ENCODE peak calls at places on chromosomes 5 and 9, in ten cellular contexts. One of them, this sample, is unnamed.
A peak's percentile ranks its signal among the peaks of the same experiment; 100 is the strongest.

GRCh38 chr5:133682496-133682895 is 70.2 kb upstream of the FSTL4 start:
- DNase-seq in activated B cell treated with CpG ODN at 0.5 μM for 24 hours: no peak
- DNase-seq in HCT116: no peak
- DNase-seq in cardiac fibroblast: no peak
- DNase-seq in WTC11: no peak
- DNase-seq in CD14-positive monocyte: no peak
- DNase-seq in astrocyte of the cerebellum: no peak
- DNase-seq in upper lobe of right lung: no peak
- DNase-seq in mammary epithelial cell: no peak
- DNase-seq in GM12865: no peak
- DNase-seq in this sample: no peak

GRCh38 chr9:108300296-108301287 is 555.2 kb downstream of the ACTL7B start:
- DNase-seq in WTC11: no peak
- DNase-seq in upper lobe of right lung: no peak
- DNase-seq in mammary epithelial cell: no peak
- DNase-seq in GM12865: no peak
- DNase-seq in astrocyte of the cerebellum: no peak
- DNase-seq in CD14-positive monocyte: peak; percentile 50
- DNase-seq in activated B cell treated with CpG ODN at 0.5 μM for 24 hours: no peak
- DNase-seq in HCT116: no peak
- DNase-seq in cardiac fibroblast: no peak
- DNase-seq in this sample: no peak

GRCh38 chr5:175847503-175847902 is 23.9 kb upstream of the CPLX2 start:
- DNase-seq in cardiac fibroblast: no peak
- DNase-seq in CD14-positive monocyte: no peak
- DNase-seq in WTC11: peak; percentile 49
- DNase-seq in mammary epithelial cell: no peak
- DNase-seq in upper lobe of right lung: no peak
- DNase-seq in HCT116: no peak
- DNase-seq in astrocyte of the cerebellum: no peak
- DNase-seq in activated B cell treated with CpG ODN at 0.5 μM for 24 hours: no peak
- DNase-seq in GM12865: peak; percentile 19
- DNase-seq in this sample: no peak

GRCh38 chr9:127178646-127179632 is 56.5 kb upstream of the ANGPTL2 start:
- DNase-seq in WTC11: peak; percentile 20
- DNase-seq in GM12865: no peak
- DNase-seq in activated B cell treated with CpG ODN at 0.5 μM for 24 hours: peak; percentile 9
- DNase-seq in HCT116: no peak
- DNase-seq in cardiac fibroblast: no peak
- DNase-seq in astrocyte of the cerebellum: no peak
- DNase-seq in CD14-positive monocyte: no peak
- DNase-seq in upper lobe of right lung: peak; percentile 56
- DNase-seq in mammary epithelial cell: no peak
- DNase-seq in this sample: peak; percentile 59

GRCh38 chr9:102521097-102521755 is 473.9 kb upstream of the CYLC2 start:
- DNase-seq in upper lobe of right lung: no peak
- DNase-seq in activated B cell treated with CpG ODN at 0.5 μM for 24 hours: no peak
- DNase-seq in mammary epithelial cell: no peak
- DNase-seq in GM12865: no peak
- DNase-seq in WTC11: no peak
- DNase-seq in HCT116: no peak
- DNase-seq in astrocyte of the cerebellum: no peak
- DNase-seq in CD14-positive monocyte: no peak
- DNase-seq in cardiac fibroblast: no peak
- DNase-seq in this sample: no peak

GRCh38 chr9:108436470-108436869 is 419.3 kb downstream of the ACTL7B start:
- DNase-seq in mammary epithelial cell: no peak
- DNase-seq in WTC11: no peak
- DNase-seq in cardiac fibroblast: no peak
- DNase-seq in CD14-positive monocyte: no peak
- DNase-seq in upper lobe of right lung: no peak
- DNase-seq in astrocyte of the cerebellum: no peak
- DNase-seq in GM12865: no peak
- DNase-seq in activated B cell treated with CpG ODN at 0.5 μM for 24 hours: no peak
- DNase-seq in HCT116: no peak
- DNase-seq in this sample: no peak

GRCh38 chr5:82912462-82912861 is 164.7 kb downstream of the TMEM167A start:
- DNase-seq in mammary epithelial cell: no peak
- DNase-seq in cardiac fibroblast: no peak
- DNase-seq in astrocyte of the cerebellum: no peak
- DNase-seq in GM12865: no peak
- DNase-seq in CD14-positive monocyte: no peak
- DNase-seq in HCT116: no peak
- DNase-seq in upper lobe of right lung: no peak
- DNase-seq in activated B cell treated with CpG ODN at 0.5 μM for 24 hours: no peak
- DNase-seq in WTC11: no peak
- DNase-seq in this sample: no peak

GRCh38 chr5:60633336-60633735 is 66.6 kb downstream of the DEPDC1B start:
- DNase-seq in upper lobe of right lung: no peak
- DNase-seq in cardiac fibroblast: peak; percentile 95
- DNase-seq in GM12865: no peak
- DNase-seq in HCT116: no peak
- DNase-seq in activated B cell treated with CpG ODN at 0.5 μM for 24 hours: no peak
- DNase-seq in CD14-positive monocyte: no peak
- DNase-seq in astrocyte of the cerebellum: peak; percentile 93
- DNase-seq in WTC11: no peak
- DNase-seq in mammary epithelial cell: peak; percentile 67
- DNase-seq in this sample: no peak

GRCh38 chr5:33736510-33736909 is 155.3 kb downstream of the ADAMTS12 start:
- DNase-seq in cardiac fibroblast: peak; percentile 61
- DNase-seq in activated B cell treated with CpG ODN at 0.5 μM for 24 hours: no peak
- DNase-seq in mammary epithelial cell: peak; percentile 11
- DNase-seq in CD14-positive monocyte: no peak
- DNase-seq in astrocyte of the cerebellum: peak; percentile 88
- DNase-seq in upper lobe of right lung: no peak
- DNase-seq in GM12865: no peak
- DNase-seq in HCT116: no peak
- DNase-seq in WTC11: no peak
- DNase-seq in this sample: no peak

GRCh38 chr5:427415-428087 is 15.4 kb upstream of the EXOC3 start:
- DNase-seq in HCT116: no peak
- DNase-seq in astrocyte of the cerebellum: no peak
- DNase-seq in upper lobe of right lung: peak; percentile 42
- DNase-seq in WTC11: no peak
- DNase-seq in cardiac fibroblast: no peak
- DNase-seq in CD14-positive monocyte: peak; percentile 34
- DNase-seq in activated B cell treated with CpG ODN at 0.5 μM for 24 hours: no peak
- DNase-seq in mammary epithelial cell: no peak
- DNase-seq in GM12865: no peak
- DNase-seq in this sample: peak; percentile 69

GRCh38 chr5:59685806-59686205 is 207.7 kb downstream of the PDE4D start:
- DNase-seq in GM12865: peak; percentile 40
- DNase-seq in activated B cell treated with CpG ODN at 0.5 μM for 24 hours: no peak
- DNase-seq in astrocyte of the cerebellum: no peak
- DNase-seq in upper lobe of right lung: no peak
- DNase-seq in mammary epithelial cell: no peak
- DNase-seq in WTC11: no peak
- DNase-seq in cardiac fibroblast: peak; percentile 3
- DNase-seq in CD14-positive monocyte: no peak
- DNase-seq in HCT116: no peak
- DNase-seq in this sample: no peak

GRCh38 chr5:133324058-133324457 is 272.2 kb downstream of the HSPA4 start:
- DNase-seq in activated B cell treated with CpG ODN at 0.5 μM for 24 hours: no peak
- DNase-seq in astrocyte of the cerebellum: no peak
- DNase-seq in WTC11: no peak
- DNase-seq in mammary epithelial cell: no peak
- DNase-seq in GM12865: no peak
- DNase-seq in CD14-positive monocyte: no peak
- DNase-seq in HCT116: no peak
- DNase-seq in upper lobe of right lung: no peak
- DNase-seq in cardiac fibroblast: no peak
- DNase-seq in this sample: peak; percentile 51

GRCh38 chr5:179908528-179908927 is 831 bp upstream of the TBC1D9B start:
- DNase-seq in GM12865: no peak
- DNase-seq in astrocyte of the cerebellum: no peak
- DNase-seq in upper lobe of right lung: no peak
- DNase-seq in CD14-positive monocyte: no peak
- DNase-seq in WTC11: peak; percentile 83
- DNase-seq in cardiac fibroblast: no peak
- DNase-seq in HCT116: no peak
- DNase-seq in activated B cell treated with CpG ODN at 0.5 μM for 24 hours: no peak
- DNase-seq in mammary epithelial cell: no peak
- DNase-seq in this sample: peak; percentile 92

GRCh38 chr9:14104501-14104900 is 209.4 kb downstream of the NFIB start:
- DNase-seq in cardiac fibroblast: no peak
- DNase-seq in activated B cell treated with CpG ODN at 0.5 μM for 24 hours: no peak
- DNase-seq in upper lobe of right lung: no peak
- DNase-seq in HCT116: no peak
- DNase-seq in WTC11: no peak
- DNase-seq in CD14-positive monocyte: no peak
- DNase-seq in astrocyte of the cerebellum: no peak
- DNase-seq in mammary epithelial cell: no peak
- DNase-seq in GM12865: no peak
- DNase-seq in this sample: no peak

GRCh38 chr9:108049671-108050494 is 560.3 kb upstream of the KLF4 start:
- DNase-seq in CD14-positive monocyte: no peak
- DNase-seq in astrocyte of the cerebellum: no peak
- DNase-seq in activated B cell treated with CpG ODN at 0.5 μM for 24 hours: no peak
- DNase-seq in GM12865: no peak
- DNase-seq in HCT116: no peak
- DNase-seq in upper lobe of right lung: no peak
- DNase-seq in WTC11: no peak
- DNase-seq in cardiac fibroblast: no peak
- DNase-seq in mammary epithelial cell: peak; percentile 32
- DNase-seq in this sample: no peak

GRCh38 chr9:15763371-15763770 is 210.5 kb downstream of the CCDC171 start:
- DNase-seq in GM12865: no peak
- DNase-seq in activated B cell treated with CpG ODN at 0.5 μM for 24 hours: no peak
- DNase-seq in HCT116: no peak
- DNase-seq in astrocyte of the cerebellum: no peak
- DNase-seq in WTC11: no peak
- DNase-seq in upper lobe of right lung: no peak
- DNase-seq in cardiac fibroblast: no peak
- DNase-seq in mammary epithelial cell: no peak
- DNase-seq in CD14-positive monocyte: no peak
- DNase-seq in this sample: no peak

GRCh38 chr5:132474881-132475511 is 15.6 kb downstream of the IRF1 start:
- DNase-seq in upper lobe of right lung: peak; percentile 32
- DNase-seq in activated B cell treated with CpG ODN at 0.5 μM for 24 hours: peak; percentile 14
- DNase-seq in WTC11: no peak
- DNase-seq in cardiac fibroblast: no peak
- DNase-seq in astrocyte of the cerebellum: no peak
- DNase-seq in mammary epithelial cell: no peak
- DNase-seq in GM12865: no peak
- DNase-seq in CD14-positive monocyte: no peak
- DNase-seq in HCT116: no peak
- DNase-seq in this sample: peak; percentile 64

GRCh38 chr9:127970401-127971313 is 10.1 kb downstream of the EEIG1 start:
- DNase-seq in GM12865: peak; percentile 96
- DNase-seq in CD14-positive monocyte: no peak
- DNase-seq in mammary epithelial cell: peak; percentile 58
- DNase-seq in astrocyte of the cerebellum: no peak
- DNase-seq in cardiac fibroblast: no peak
- DNase-seq in activated B cell treated with CpG ODN at 0.5 μM for 24 hours: peak; percentile 50
- DNase-seq in upper lobe of right lung: no peak
- DNase-seq in HCT116: no peak
- DNase-seq in WTC11: no peak
- DNase-seq in this sample: no peak

DNA sequence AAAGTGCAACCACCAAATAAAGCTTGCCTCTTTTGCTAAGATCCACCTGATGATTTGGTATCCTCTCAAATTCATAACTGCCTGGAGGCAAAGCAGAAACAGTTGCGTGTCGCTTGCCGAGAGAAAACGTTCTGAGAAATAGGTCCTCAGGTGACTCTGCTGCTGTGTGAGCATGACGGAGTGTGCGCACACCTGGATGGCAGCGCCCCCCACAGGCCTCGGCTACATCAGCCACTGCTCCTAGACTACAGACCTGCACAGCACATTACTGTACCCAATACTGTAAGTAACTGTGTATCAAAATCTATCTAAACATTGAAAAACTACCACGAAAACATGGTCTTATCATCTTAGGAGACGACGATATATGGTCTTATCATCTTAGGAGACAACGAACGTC is 87.4 kb downstream of the CAMSAP1 start:
- DNase-seq in cardiac fibroblast: no peak
- DNase-seq in WTC11: peak; percentile 52
- DNase-seq in mammary epithelial cell: no peak
- DNase-seq in upper lobe of right lung: peak; percentile 39
- DNase-seq in astrocyte of the cerebellum: no peak
- DNase-seq in GM12865: no peak
- DNase-seq in HCT116: no peak
- DNase-seq in CD14-positive monocyte: no peak
- DNase-seq in activated B cell treated with CpG ODN at 0.5 μM for 24 hours: no peak
- DNase-seq in this sample: peak; percentile 44
- TF ChIP-seq CTCF in cardiac fibroblast: peak; percentile 3
- TF ChIP-seq CTCF in WTC11: peak; percentile 38
- TF ChIP-seq CTCF in mammary epithelial cell: no peak
- TF ChIP-seq CTCF in upper lobe of right lung: no peak
- TF ChIP-seq CTCF in astrocyte of the cerebellum: no peak
- TF ChIP-seq CTCF in GM12865: no peak
- TF ChIP-seq CTCF in HCT116: peak; percentile 53
- TF ChIP-seq CTCF in CD14-positive monocyte: no peak
- TF ChIP-seq CTCF in activated B cell treated with CpG ODN at 0.5 μM for 24 hours: no peak
- TF ChIP-seq CTCF in this sample: peak; percentile 30

GRCh38 chr5:150397749-150398431 is 14.8 kb downstream of the CD74 start:
- DNase-seq in WTC11: no peak
- DNase-seq in astrocyte of the cerebellum: no peak
- DNase-seq in cardiac fibroblast: no peak
- DNase-seq in activated B cell treated with CpG ODN at 0.5 μM for 24 hours: no peak
- DNase-seq in GM12865: no peak
- DNase-seq in upper lobe of right lung: no peak
- DNase-seq in HCT116: no peak
- DNase-seq in mammary epithelial cell: no peak
- DNase-seq in CD14-positive monocyte: no peak
- DNase-seq in this sample: no peak
- TF ChIP-seq CTCF in WTC11: no peak
- TF ChIP-seq CTCF in astrocyte of the cerebellum: no peak
- TF ChIP-seq CTCF in cardiac fibroblast: no peak
- TF ChIP-seq CTCF in activated B cell treated with CpG ODN at 0.5 μM for 24 hours: no peak
- TF ChIP-seq CTCF in GM12865: no peak
- TF ChIP-seq CTCF in upper lobe of right lung: no peak
- TF ChIP-seq CTCF in HCT116: peak; percentile 24
- TF ChIP-seq CTCF in mammary epithelial cell: no peak
- TF ChIP-seq CTCF in CD14-positive monocyte: no peak
- TF ChIP-seq CTCF in this sample: peak; percentile 29

DNA sequence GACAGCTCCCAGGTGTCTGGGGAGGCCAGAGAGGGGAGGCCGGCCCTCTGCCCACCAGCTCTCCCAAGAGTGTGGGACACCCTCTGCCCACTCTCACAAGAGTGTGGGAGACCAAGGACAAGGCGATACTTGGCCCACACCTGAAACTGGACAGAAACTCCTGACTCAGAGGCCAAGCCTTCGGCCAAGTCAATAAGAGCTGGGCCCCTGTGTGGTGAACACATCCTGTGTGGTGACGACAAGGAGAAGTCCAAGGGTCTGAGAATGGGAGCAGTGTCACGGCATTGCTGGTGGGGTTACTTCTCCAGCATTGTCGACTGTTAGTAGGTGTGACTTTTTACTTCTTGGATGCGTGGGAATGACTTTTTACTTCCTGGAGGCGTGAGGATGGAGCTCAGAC is 14.6 kb upstream of the F2RL1 start:
- DNase-seq in WTC11: no peak
- DNase-seq in GM12865: no peak
- DNase-seq in cardiac fibroblast: peak; percentile 61
- DNase-seq in CD14-positive monocyte: no peak
- DNase-seq in astrocyte of the cerebellum: peak; percentile 67
- DNase-seq in mammary epithelial cell: no peak
- DNase-seq in upper lobe of right lung: peak; percentile 33
- DNase-seq in activated B cell treated with CpG ODN at 0.5 μM for 24 hours: no peak
- DNase-seq in HCT116: peak; percentile 57
- DNase-seq in this sample: no peak
- TF ChIP-seq CTCF in WTC11: no peak
- TF ChIP-seq CTCF in GM12865: no peak
- TF ChIP-seq CTCF in cardiac fibroblast: no peak
- TF ChIP-seq CTCF in CD14-positive monocyte: no peak
- TF ChIP-seq CTCF in astrocyte of the cerebellum: no peak
- TF ChIP-seq CTCF in mammary epithelial cell: no peak
- TF ChIP-seq CTCF in upper lobe of right lung: no peak
- TF ChIP-seq CTCF in activated B cell treated with CpG ODN at 0.5 μM for 24 hours: no peak
- TF ChIP-seq CTCF in HCT116: no peak
- TF ChIP-seq CTCF in this sample: no peak

GRCh38 chr9:133604214-133604613 is 5.0 kb downstream of the FAM163B start:
- DNase-seq in cardiac fibroblast: peak; percentile 14
- DNase-seq in astrocyte of the cerebellum: no peak
- DNase-seq in GM12865: peak; percentile 4
- DNase-seq in activated B cell treated with CpG ODN at 0.5 μM for 24 hours: no peak
- DNase-seq in WTC11: no peak
- DNase-seq in CD14-positive monocyte: no peak
- DNase-seq in HCT116: no peak
- DNase-seq in mammary epithelial cell: no peak
- DNase-seq in upper lobe of right lung: no peak
- DNase-seq in this sample: peak; percentile 41
- TF ChIP-seq CTCF in cardiac fibroblast: no peak
- TF ChIP-seq CTCF in astrocyte of the cerebellum: no peak
- TF ChIP-seq CTCF in GM12865: no peak
- TF ChIP-seq CTCF in activated B cell treated with CpG ODN at 0.5 μM for 24 hours: no peak
- TF ChIP-seq CTCF in WTC11: no peak
- TF ChIP-seq CTCF in CD14-positive monocyte: no peak
- TF ChIP-seq CTCF in HCT116: no peak
- TF ChIP-seq CTCF in mammary epithelial cell: no peak
- TF ChIP-seq CTCF in upper lobe of right lung: no peak
- TF ChIP-seq CTCF in this sample: no peak

This sample was measured in chondrocyte.